ENCODE peak calls at places on chromosomes 3 and 15, in four cellular contexts. P is heart left ventricle, Y is spleen, O is heart right ventricle. S is an unnamed sample.

GRCh38 chr3:189103208-189103607 is 68.6 kb upstream of the TPRG1 start:
- DNase-seq in P (no peak), Y (no peak), O (no peak), S (no peak)

GRCh38 chr15:60328852-60329443 is 68.8 kb downstream of the ANXA2 start:
- DNase-seq in P (no peak), Y (no peak), O (no peak), S (no peak)

GRCh38 chr3:71672302-71672701 is 52.9 kb downstream of the EIF4E3 start:
- DNase-seq in P (no peak), Y (no peak), O (no peak), S (no peak)

GRCh38 chr3:166527325-166527724 is 690.1 kb upstream of the BCHE start:
- DNase-seq in P (no peak), Y (no peak), O (no peak), S (no peak)

GRCh38 chr3:60053518-60054265 is 1003.9 kb upstream of the CFAP20DC start:
- DNase-seq in P (no peak), Y (no peak), O (no peak), S (no peak)

GRCh38 chr3:101141135-101141534 is 147.9 kb upstream of the ABI3BP start:
- DNase-seq in P (no peak), Y (no peak), O (no peak), S (no peak)

GRCh38 chr15:68431037-68431791 is 749 bp downstream of the ITGA11 start:
- DNase-seq in P (peak), Y (no peak), O (peak), S (peak)

GRCh38 chr3:8482960-8483665 is 18.5 kb upstream of the LMCD1 start:
- DNase-seq in P (peak), Y (no peak), O (peak), S (peak)

GRCh38 chr15:67065531-67066005 is at the start of gene SMAD3:
- DNase-seq in P (peak), Y (peak), O (peak), S (peak)

GRCh38 chr3:16211176-16211904 is 36.9 kb downstream of the GALNT15 start:
- DNase-seq in P (no peak), Y (no peak), O (no peak), S (no peak)

GRCh38 chr3:141289228-141289772 is 57.7 kb downstream of the PXYLP1 start:
- DNase-seq in P (no peak), Y (no peak), O (no peak), S (no peak)

GRCh38 chr3:141292346-141293058 is 60.9 kb downstream of the PXYLP1 start:
- DNase-seq in P (no peak), Y (no peak), O (no peak), S (no peak)

GRCh38 chr3:141291610-141292345 is 60.2 kb downstream of the PXYLP1 start:
- DNase-seq in P (no peak), Y (no peak), O (no peak), S (no peak)

GRCh38 chr3:141294300-141294699 is 62.7 kb downstream of the PXYLP1 start:
- DNase-seq in P (no peak), Y (no peak), O (no peak), S (no peak)

DNA sequence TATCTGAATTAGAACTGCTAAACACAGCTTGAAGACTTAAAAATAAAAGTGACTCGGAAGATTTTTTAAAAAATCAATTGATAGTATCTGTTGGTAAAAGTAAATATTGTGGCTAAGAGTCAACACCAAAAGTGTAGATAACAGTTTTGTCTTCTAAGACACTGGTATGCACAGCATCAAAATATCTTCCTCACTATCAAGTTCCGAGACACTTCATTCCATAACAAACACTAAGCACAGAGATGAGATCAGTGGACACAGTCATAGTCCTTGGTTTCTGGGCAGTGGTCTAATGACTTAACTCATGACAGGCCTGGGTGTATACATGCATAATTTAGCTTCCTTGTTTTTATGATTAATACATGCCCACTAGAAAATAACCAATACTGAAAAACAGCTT is 63.2 kb downstream of the PXYLP1 start:
- DNase-seq in P (no peak), Y (no peak), O (no peak), S (no peak)
- H3K4me3 ChIP-seq in P (peak), Y (peak), O (peak), S (peak)

GRCh38 chr3:157204431-157204830 is 44.5 kb upstream of the CCNL1 start:
- DNase-seq in P (no peak), Y (no peak), O (no peak), S (no peak)
- TF ChIP-seq CTCF in P (peak), Y (no peak), O (peak), S (no peak)

DNA sequence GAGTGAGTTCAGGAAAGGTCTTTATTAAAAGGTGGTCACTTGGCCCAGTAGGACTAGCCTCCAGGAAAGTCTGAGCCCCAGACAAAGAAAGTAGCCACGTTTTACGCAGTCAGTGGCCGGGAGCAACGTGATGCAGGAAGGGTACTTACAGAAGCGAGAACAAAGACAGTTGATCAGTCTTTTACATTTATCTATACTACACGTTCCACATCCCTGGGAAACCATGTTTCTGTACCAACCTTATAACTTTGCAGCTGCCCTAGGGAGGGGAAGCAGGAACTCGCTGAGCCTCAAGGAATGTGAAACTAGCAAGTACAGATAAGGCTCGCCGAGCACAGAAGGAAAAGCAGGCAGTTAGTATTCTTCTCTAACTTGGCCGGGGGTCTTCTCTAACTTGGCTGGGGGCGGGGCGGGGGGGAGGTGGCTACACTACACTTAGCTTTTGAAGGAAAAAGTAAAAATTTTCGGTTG is 3.4 kb upstream of the KNL1 start:
- DNase-seq in P (no peak), Y (no peak), O (no peak), S (no peak)
- H3K4me3 ChIP-seq in P (peak), Y (no peak), O (peak), S (no peak)

GRCh38 chr3:116871905-116872304 is 162.3 kb downstream of the TUSC7 start:
- DNase-seq in P (no peak), Y (no peak), O (no peak), S (no peak)
- TF ChIP-seq CTCF in P (no peak), Y (no peak), O (no peak), S (no peak)

DNA sequence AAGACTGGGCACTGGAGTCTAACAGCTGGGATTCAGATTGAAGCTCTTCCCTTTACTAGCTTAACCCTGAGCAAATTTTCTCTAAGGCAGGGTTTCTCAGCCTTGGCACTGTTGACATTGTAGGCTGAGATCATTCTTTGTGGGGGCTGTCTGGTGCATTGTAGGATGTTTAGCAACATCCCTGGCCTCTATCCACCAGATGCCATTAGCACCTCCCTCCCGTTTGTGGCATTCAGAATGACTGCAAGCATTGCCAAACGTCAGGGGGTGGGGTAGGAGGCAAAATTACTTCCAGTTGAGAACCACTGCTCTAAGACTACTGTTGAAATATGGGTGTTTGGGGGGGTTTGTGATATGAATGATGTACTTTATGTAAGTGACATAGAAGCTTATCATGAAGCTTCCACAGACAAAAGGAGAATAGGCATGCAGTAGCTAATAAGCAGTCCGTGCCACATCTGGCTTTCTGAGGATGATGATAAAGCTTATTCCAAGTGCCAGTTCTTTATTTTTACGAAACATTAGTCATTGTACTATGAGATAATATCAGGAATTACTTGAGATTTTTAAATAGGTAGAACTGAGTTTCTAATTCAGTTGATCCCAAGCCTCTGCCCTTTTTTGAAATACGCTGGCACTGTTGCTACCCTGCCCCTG is 39.3 kb downstream of the NKIRAS1 start:
- DNase-seq in P (no peak), Y (no peak), O (peak), S (no peak)
- H3K4me3 ChIP-seq in P (no peak), Y (no peak), O (no peak), S (no peak)

GRCh38 chr15:29695486-29696167 is 126.6 kb downstream of the TJP1 start:
- DNase-seq in P (no peak), Y (no peak), O (no peak), S (no peak)
- TF ChIP-seq CTCF in P (no peak), Y (no peak), O (no peak), S (no peak)

S was measured in ovary.